ENCODE peak calls at places on chromosomes 1 and 21, in ten cellular contexts. W is adrenal gland, I is body of pancreas, X is breast epithelium, D is uterus, U is HCT116, A is K562, F is lower leg skin, Y is transverse colon, Q is right lobe of liver. G is an unnamed sample.
A peak's percentile ranks its signal among the peaks of the same experiment; 100 is the strongest.

GRCh38 chr1:162663086-162663485 is 30.8 kb downstream of the DDR2 start:
- DNase-seq in D (no peak), I (no peak), U (no peak), X (no peak), Q (no peak), F (no peak), W (no peak), Y (no peak), A (no peak), G (no peak)

GRCh38 chr1:24193046-24193445 is 6.0 kb upstream of the IFNLR1 start:
- DNase-seq in W (no peak), D (no peak), U (peak; percentile 10), I (no peak), Y (no peak), Q (no peak), X (no peak), F (no peak), A (no peak), G (no peak)

GRCh38 chr1:9825101-9826074 is 1.6 kb upstream of the CLSTN1 start:
- DNase-seq in W (peak; percentile 87), Q (peak; percentile 64), F (peak; percentile 70), A (peak; percentile 53), I (peak; percentile 89), Y (peak; percentile 90), X (peak; percentile 88), D (peak; percentile 84), U (peak; percentile 77), G (peak; percentile 89)

GRCh38 chr1:244807138-244807537 is 28.3 kb upstream of the COX20 start:
- DNase-seq in U (no peak), A (no peak), Q (no peak), X (no peak), I (no peak), F (no peak), W (no peak), D (no peak), Y (no peak), G (no peak)

GRCh38 chr1:162703708-162704107 is 71.4 kb downstream of the DDR2 start:
- DNase-seq in I (no peak), Q (no peak), D (peak; percentile 44), X (no peak), F (no peak), U (no peak), W (no peak), A (no peak), Y (no peak), G (no peak)

GRCh38 chr1:20626524-20626923 is 6.7 kb upstream of the PINK1 start:
- DNase-seq in X (no peak), D (no peak), Y (no peak), U (no peak), F (no peak), W (no peak), Q (no peak), A (no peak), I (no peak), G (no peak)

GRCh38 chr1:68230901-68231626 is 1.3 kb downstream of the WLS start:
- DNase-seq in I (peak; percentile 62), A (no peak), X (peak; percentile 55), D (peak; percentile 48), Y (peak; percentile 34), U (no peak), Q (peak; percentile 50), F (peak; percentile 26), W (no peak), G (peak; percentile 40)

GRCh38 chr1:209485167-209485566 is 98.3 kb upstream of the CAMK1G start:
- DNase-seq in F (peak; percentile 50), W (peak; percentile 79), I (no peak), X (no peak), Q (no peak), Y (no peak), D (no peak), U (no peak), A (no peak), G (peak; percentile 13)

GRCh38 chr1:35726814-35727433 is 8.2 kb upstream of the C1orf216 start:
- DNase-seq in W (peak; percentile 78), Q (peak; percentile 30), F (no peak), A (peak; percentile 70), Y (peak; percentile 41), X (no peak), D (peak; percentile 42), U (peak; percentile 24), I (peak; percentile 60), G (no peak)

GRCh38 chr1:87044840-87045239 is 130.4 kb downstream of the HS2ST1 start:
- DNase-seq in A (no peak), X (no peak), W (no peak), I (no peak), Y (no peak), Q (no peak), U (no peak), F (no peak), D (no peak), G (no peak)

GRCh38 chr1:11293856-11294255 is 20.9 kb downstream of the UBIAD1 start:
- DNase-seq in I (no peak), F (no peak), U (no peak), D (no peak), A (no peak), X (no peak), Y (no peak), Q (no peak), W (no peak), G (no peak)

GRCh38 chr21:46455575-46456385 is 2.9 kb upstream of the DIP2A start:
- DNase-seq in F (no peak), I (no peak), W (peak; percentile 76), Y (peak; percentile 26), A (peak; percentile 78), D (peak; percentile 27), X (no peak), U (peak; percentile 6), Q (no peak), G (peak; percentile 51)

DNA sequence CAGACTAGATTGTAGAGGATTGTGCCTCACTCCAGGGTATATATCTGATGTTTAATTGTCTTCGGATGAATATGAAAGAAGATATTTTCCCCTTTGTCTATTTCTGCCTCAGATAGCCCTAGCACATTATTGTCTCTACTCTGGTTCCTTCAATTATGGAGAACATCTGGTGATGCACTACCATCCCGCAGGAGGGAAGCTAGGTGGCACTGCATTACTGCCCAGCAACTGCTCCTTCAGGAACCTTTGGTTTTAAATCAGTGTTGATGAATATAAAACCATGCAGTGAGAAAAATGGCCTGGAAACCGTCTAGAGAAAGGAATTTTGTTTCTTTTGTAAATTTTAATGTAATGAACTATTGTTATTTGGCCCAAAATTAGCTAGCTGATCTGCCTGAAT is 68.5 kb downstream of the GPR88 start:
- DNase-seq in D (peak; percentile 27), A (no peak), I (peak; percentile 26), X (no peak), Y (peak; percentile 17), W (peak; percentile 84), U (peak; percentile 13), F (no peak), Q (peak; percentile 52), G (no peak)
- TF ChIP-seq POLR2A in D (no peak), A (no peak), I (no peak), X (no peak), Y (no peak), W (no peak), U (no peak), F (no peak), Q (no peak), G (no peak)

DNA sequence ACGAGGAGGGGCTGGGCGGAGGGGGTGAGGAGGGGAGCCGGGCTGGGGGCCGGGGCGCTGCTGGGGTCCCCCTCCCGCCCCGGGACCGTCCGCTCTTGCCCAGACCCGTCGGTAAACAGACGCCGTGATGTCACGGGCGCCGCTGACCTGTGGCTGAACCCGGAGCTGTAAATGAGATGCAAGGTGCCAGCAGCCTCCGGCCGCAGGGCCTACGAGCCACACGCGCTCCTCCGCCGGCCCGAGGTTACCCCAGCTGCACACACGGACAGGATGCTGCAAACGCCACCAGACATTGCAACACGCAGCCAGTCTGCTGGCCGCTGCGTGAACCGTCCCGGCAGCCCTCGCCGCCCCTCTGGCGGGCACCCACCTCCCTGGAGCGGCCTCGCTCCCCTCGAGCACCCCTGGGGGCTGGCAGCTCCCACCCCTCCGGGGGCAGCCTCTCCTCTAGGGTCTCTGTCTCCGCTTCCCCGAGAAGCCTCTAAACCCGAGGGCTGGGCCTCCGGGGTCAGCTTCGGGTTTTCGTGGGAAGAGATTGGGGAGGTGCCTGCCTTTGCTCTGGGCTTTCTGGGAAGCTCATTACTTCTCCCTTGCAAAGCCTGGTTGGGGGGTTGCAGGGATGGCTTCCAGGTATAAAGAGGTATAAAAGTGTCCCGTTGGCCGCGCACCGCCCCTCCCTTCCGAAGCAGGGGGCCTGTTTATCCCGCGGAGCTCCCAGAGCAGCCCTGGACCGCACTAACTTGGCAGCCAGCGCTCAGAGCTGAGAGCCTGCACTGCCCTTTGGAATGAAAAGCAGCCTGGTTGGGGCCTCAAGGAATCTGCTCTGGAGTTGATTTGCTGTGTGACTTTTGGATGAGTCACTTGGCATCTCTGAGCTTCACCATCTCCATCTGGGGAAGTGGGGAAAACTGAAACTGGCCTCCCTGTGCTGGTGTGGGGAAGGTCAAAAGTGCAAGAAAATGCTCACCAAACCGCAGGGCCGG is 21.9 kb downstream of the DHRS3 start:
- DNase-seq in D (peak; percentile 87), Q (peak; percentile 96), F (peak; percentile 82), W (peak; percentile 91), Y (peak; percentile 87), I (peak; percentile 62), A (no peak), X (peak; percentile 91), U (no peak), G (peak; percentile 82)
- TF ChIP-seq POLR2A in D (peak; percentile 40), Q (peak; percentile 35), F (no peak), W (no peak), Y (peak; percentile 18), I (no peak), A (no peak), X (no peak), U (no peak), G (no peak)

GRCh38 chr1:1407101-1407956 is at the start of gene MRPL20:
- DNase-seq in D (peak; percentile 92), I (peak; percentile 93), X (peak; percentile 94), U (peak; percentile 73), A (peak; percentile 97), W (peak; percentile 97), Y (peak; percentile 95), F (peak; percentile 93), Q (peak; percentile 95), G (peak; percentile 83)
- TF ChIP-seq POLR2A in D (peak; percentile 72), I (peak; percentile 82), X (peak; percentile 70), U (peak; percentile 90), A (peak; percentile 98), W (peak; percentile 84), Y (peak; percentile 82), F (peak; percentile 11), Q (peak; percentile 82), G (peak; percentile 81)

DNA sequence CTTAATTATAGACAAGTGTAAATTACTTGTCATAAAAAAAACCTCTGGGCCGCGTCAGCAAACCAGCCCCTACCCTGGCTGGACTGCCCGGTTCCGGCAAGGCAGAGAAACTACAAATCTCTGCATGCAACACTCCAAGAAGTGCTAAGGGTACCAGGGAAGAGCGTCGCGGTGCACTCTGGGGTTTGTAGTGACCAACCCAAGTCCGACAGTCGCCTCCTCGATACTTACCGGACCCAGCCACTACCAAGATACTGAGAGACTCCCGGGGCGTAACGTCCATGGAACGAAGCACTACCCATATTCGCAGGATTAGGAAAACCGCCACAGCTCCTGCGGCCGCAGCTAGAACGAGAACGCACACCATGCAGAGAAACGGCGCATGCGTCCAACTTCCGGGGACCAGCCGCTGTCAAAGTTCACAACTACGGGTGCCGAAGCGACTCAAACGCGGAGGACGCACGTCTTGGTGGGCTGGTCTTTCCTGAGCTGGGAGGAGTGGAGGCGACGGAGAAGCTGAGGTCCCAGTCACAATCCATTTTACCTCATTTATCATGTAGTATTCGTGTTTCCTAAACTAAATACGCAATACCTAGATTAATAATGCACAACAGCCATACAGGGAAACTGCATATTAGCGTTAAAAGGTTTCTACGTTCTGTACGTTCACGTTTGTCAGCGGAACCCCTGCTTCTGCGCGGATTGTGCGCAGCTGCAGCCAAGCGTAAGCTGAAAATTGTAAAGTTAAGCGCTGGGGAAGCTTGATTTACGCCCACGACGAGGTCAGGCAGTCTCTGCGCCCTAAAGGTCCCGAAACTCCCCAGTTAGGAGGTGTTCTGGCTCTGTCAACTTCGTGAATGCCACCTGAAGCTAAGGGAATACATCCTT is at the start of gene ALG14:
- DNase-seq in Y (peak; percentile 95), W (peak; percentile 98), U (peak; percentile 94), Q (peak; percentile 93), I (peak; percentile 93), D (peak; percentile 94), A (peak; percentile 91), X (peak; percentile 93), F (peak; percentile 93), G (peak; percentile 83)
- TF ChIP-seq POLR2A in Y (peak; percentile 86), W (peak; percentile 90), U (peak; percentile 74), Q (peak; percentile 68), I (peak; percentile 89), D (peak; percentile 70), A (peak; percentile 83), X (peak; percentile 60), F (no peak), G (peak; percentile 59)

G was measured in H54.